ENCODE peak calls at places on chromosomes 2 and 18, in four cellular contexts. One of them, this sample, is unnamed. For H3K9me3, the result is how much of the 10 kb centered on the place peaks cover.

GRCh38 chr2:36352711-36353110 is 2.9 kb upstream of the CRIM1 start:
- DNase-seq in CD8-positive, alpha-beta memory T cell: no peak
- DNase-seq in mammary epithelial cell: peak
- DNase-seq in heart right ventricle: no peak
- DNase-seq in this sample: no peak

GRCh38 chr18:44997139-44997538 is 316.5 kb downstream of the SETBP1 start:
- DNase-seq in mammary epithelial cell: no peak
- DNase-seq in heart right ventricle: no peak
- DNase-seq in CD8-positive, alpha-beta memory T cell: no peak
- DNase-seq in this sample: no peak

GRCh38 chr2:60230037-60230436 is 323.4 kb downstream of the BCL11A start:
- DNase-seq in CD8-positive, alpha-beta memory T cell: no peak
- DNase-seq in heart right ventricle: no peak
- DNase-seq in mammary epithelial cell: no peak
- DNase-seq in this sample: no peak

GRCh38 chr18:79197531-79197930 is 128.3 kb downstream of the ATP9B start:
- DNase-seq in mammary epithelial cell: no peak
- DNase-seq in heart right ventricle: no peak
- DNase-seq in CD8-positive, alpha-beta memory T cell: no peak
- DNase-seq in this sample: no peak

GRCh38 chr2:149715005-149715592 is 127.5 kb upstream of the MMADHC start:
- DNase-seq in CD8-positive, alpha-beta memory T cell: no peak
- DNase-seq in heart right ventricle: no peak
- DNase-seq in mammary epithelial cell: peak
- DNase-seq in this sample: no peak

GRCh38 chr2:121649402-121649651 is at the start of gene CLASP1:
- DNase-seq in CD8-positive, alpha-beta memory T cell: peak
- DNase-seq in heart right ventricle: peak
- DNase-seq in mammary epithelial cell: peak
- DNase-seq in this sample: peak

GRCh38 chr2:203500951-203501350 is 34.1 kb downstream of the RAPH1 start:
- DNase-seq in heart right ventricle: no peak
- DNase-seq in mammary epithelial cell: no peak
- DNase-seq in CD8-positive, alpha-beta memory T cell: no peak
- DNase-seq in this sample: no peak

GRCh38 chr2:219916761-219917160 is 289.3 kb downstream of the SLC4A3 start:
- DNase-seq in CD8-positive, alpha-beta memory T cell: no peak
- DNase-seq in mammary epithelial cell: no peak
- DNase-seq in heart right ventricle: no peak
- DNase-seq in this sample: no peak

GRCh38 chr2:101699191-101699938 is 1.9 kb downstream of the MAP4K4 start:
- DNase-seq in mammary epithelial cell: no peak
- DNase-seq in heart right ventricle: no peak
- DNase-seq in CD8-positive, alpha-beta memory T cell: peak
- DNase-seq in this sample: peak

GRCh38 chr2:29841386-29842004 is 79.9 kb downstream of the ALK start:
- DNase-seq in heart right ventricle: no peak
- DNase-seq in mammary epithelial cell: no peak
- DNase-seq in CD8-positive, alpha-beta memory T cell: no peak
- DNase-seq in this sample: no peak

GRCh38 chr2:19775838-19776237 is 125.9 kb downstream of the TTC32 start:
- DNase-seq in mammary epithelial cell: no peak
- DNase-seq in CD8-positive, alpha-beta memory T cell: no peak
- DNase-seq in heart right ventricle: no peak
- DNase-seq in this sample: no peak

GRCh38 chr2:240857039-240858008 is 11.3 kb upstream of the AGXT start:
- DNase-seq in CD8-positive, alpha-beta memory T cell: no peak
- DNase-seq in mammary epithelial cell: no peak
- DNase-seq in heart right ventricle: no peak
- DNase-seq in this sample: no peak

GRCh38 chr18:79599503-79599931 is 80.1 kb upstream of the CTDP1 start:
- DNase-seq in heart right ventricle: no peak
- DNase-seq in mammary epithelial cell: no peak
- DNase-seq in CD8-positive, alpha-beta memory T cell: no peak
- DNase-seq in this sample: no peak

GRCh38 chr2:100856732-100857131 is 36.8 kb downstream of the NPAS2 start:
- DNase-seq in heart right ventricle: no peak
- DNase-seq in CD8-positive, alpha-beta memory T cell: no peak
- DNase-seq in mammary epithelial cell: no peak
- DNase-seq in this sample: no peak

GRCh38 chr2:161044937-161045336 is 115.3 kb upstream of the TANK start:
- DNase-seq in CD8-positive, alpha-beta memory T cell: no peak
- DNase-seq in heart right ventricle: no peak
- DNase-seq in mammary epithelial cell: no peak
- DNase-seq in this sample: no peak

GRCh38 chr2:224584111-224584764 is 925 bp downstream of the CUL3 start:
- DNase-seq in heart right ventricle: peak
- DNase-seq in mammary epithelial cell: peak
- DNase-seq in CD8-positive, alpha-beta memory T cell: no peak
- DNase-seq in this sample: peak

GRCh38 chr2:28350196-28350595 is 42.5 kb upstream of the FOSL2 start:
- DNase-seq in heart right ventricle: no peak
- DNase-seq in mammary epithelial cell: no peak
- DNase-seq in CD8-positive, alpha-beta memory T cell: no peak
- DNase-seq in this sample: no peak

GRCh38 chr2:29182920-29183319 is 67.7 kb downstream of the CLIP4 start:
- DNase-seq in CD8-positive, alpha-beta memory T cell: no peak
- DNase-seq in mammary epithelial cell: no peak
- DNase-seq in heart right ventricle: no peak
- DNase-seq in this sample: no peak

GRCh38 chr2:28978606-28979005 is 2.5 kb upstream of the TOGARAM2 start:
- DNase-seq in mammary epithelial cell: no peak
- DNase-seq in heart right ventricle: no peak
- DNase-seq in CD8-positive, alpha-beta memory T cell: no peak
- DNase-seq in this sample: no peak

GRCh38 chr2:74290066-74290465 is 53.1 kb downstream of the SLC4A5 start:
- DNase-seq in mammary epithelial cell: no peak
- DNase-seq in CD8-positive, alpha-beta memory T cell: no peak
- DNase-seq in heart right ventricle: no peak
- DNase-seq in this sample: no peak

GRCh38 chr2:95305341-95306058 is 8.4 kb downstream of the KCNIP3 start:
- DNase-seq in mammary epithelial cell: no peak
- DNase-seq in heart right ventricle: no peak
- DNase-seq in CD8-positive, alpha-beta memory T cell: no peak
- DNase-seq in this sample: no peak

GRCh38 chr2:226439337-226439736 is 360.3 kb downstream of the IRS1 start:
- DNase-seq in heart right ventricle: no peak
- DNase-seq in mammary epithelial cell: no peak
- DNase-seq in CD8-positive, alpha-beta memory T cell: no peak
- DNase-seq in this sample: no peak

GRCh38 chr2:140454717-140455116 is 1674.5 kb upstream of the NXPH2 start:
- DNase-seq in mammary epithelial cell: peak
- DNase-seq in CD8-positive, alpha-beta memory T cell: no peak
- DNase-seq in heart right ventricle: no peak
- DNase-seq in this sample: no peak

GRCh38 chr2:136178941-136179601 is 61.1 kb upstream of the CXCR4 start:
- DNase-seq in mammary epithelial cell: no peak
- DNase-seq in heart right ventricle: no peak
- DNase-seq in CD8-positive, alpha-beta memory T cell: no peak
- DNase-seq in this sample: no peak

GRCh38 chr2:129748250-129748649 is 231.2 kb upstream of the RAB6C start:
- DNase-seq in CD8-positive, alpha-beta memory T cell: no peak
- DNase-seq in heart right ventricle: no peak
- DNase-seq in mammary epithelial cell: no peak
- DNase-seq in this sample: no peak

GRCh38 chr2:66903126-66903654 is 468.3 kb downstream of the MEIS1 start:
- DNase-seq in mammary epithelial cell: no peak
- DNase-seq in CD8-positive, alpha-beta memory T cell: no peak
- DNase-seq in heart right ventricle: no peak
- DNase-seq in this sample: no peak
- H3K9me3 ChIP-seq in mammary epithelial cell: under half
- H3K9me3 ChIP-seq in CD8-positive, alpha-beta memory T cell: under half
- H3K9me3 ChIP-seq in heart right ventricle: under half
- H3K9me3 ChIP-seq in this sample: under half

DNA sequence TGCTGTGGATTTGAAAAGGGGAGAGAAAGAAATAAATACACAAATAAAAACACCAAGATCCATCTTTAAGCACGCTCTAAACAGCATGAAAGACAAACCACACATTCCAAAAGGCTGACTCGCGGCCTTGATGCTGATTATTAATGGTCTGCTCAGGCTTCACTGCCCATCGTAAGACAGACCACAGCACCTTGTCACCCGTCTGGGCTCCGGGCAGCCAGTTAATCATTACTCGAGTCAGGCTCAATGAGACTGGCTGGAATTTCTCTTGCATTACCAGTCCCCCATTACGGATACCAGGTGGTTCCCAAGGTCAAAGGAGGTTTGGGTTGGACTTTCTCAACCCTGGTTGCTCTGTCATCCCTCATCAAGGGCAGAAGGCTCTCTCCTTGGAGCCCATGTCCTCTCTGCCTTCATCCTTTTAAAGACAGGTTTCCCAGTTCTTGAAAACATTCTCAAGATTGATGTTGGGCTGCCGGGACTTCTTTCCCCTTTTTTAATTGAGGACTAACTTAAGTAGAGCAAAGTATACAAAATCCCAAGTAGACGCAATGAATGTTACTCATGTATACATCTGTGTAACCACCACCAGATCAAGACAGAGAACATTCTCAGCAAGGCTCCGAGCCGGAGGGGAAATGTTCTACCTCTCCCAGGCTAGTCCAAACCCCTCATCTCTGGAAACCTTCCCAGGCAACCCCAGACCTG is 8.1 kb downstream of the SMAD7 start:
- DNase-seq in mammary epithelial cell: peak
- DNase-seq in CD8-positive, alpha-beta memory T cell: no peak
- DNase-seq in heart right ventricle: no peak
- DNase-seq in this sample: no peak
- H3K4me3 ChIP-seq in mammary epithelial cell: no peak
- H3K4me3 ChIP-seq in CD8-positive, alpha-beta memory T cell: no peak
- H3K4me3 ChIP-seq in heart right ventricle: peak
- H3K4me3 ChIP-seq in this sample: no peak

GRCh38 chr2:144460981-144461766 is 58.7 kb downstream of the ZEB2 start:
- DNase-seq in mammary epithelial cell: peak
- DNase-seq in heart right ventricle: no peak
- DNase-seq in CD8-positive, alpha-beta memory T cell: no peak
- DNase-seq in this sample: no peak
- H3K27ac ChIP-seq in mammary epithelial cell: no peak
- H3K27ac ChIP-seq in heart right ventricle: peak
- H3K27ac ChIP-seq in CD8-positive, alpha-beta memory T cell: peak
- H3K27ac ChIP-seq in this sample: no peak

GRCh38 chr2:123453046-123453445 is 572.0 kb upstream of the CNTNAP5 start:
- DNase-seq in CD8-positive, alpha-beta memory T cell: no peak
- DNase-seq in mammary epithelial cell: peak
- DNase-seq in heart right ventricle: no peak
- DNase-seq in this sample: no peak
- H3K9me3 ChIP-seq in CD8-positive, alpha-beta memory T cell: under half
- H3K9me3 ChIP-seq in mammary epithelial cell: under half
- H3K9me3 ChIP-seq in heart right ventricle: under half
- H3K9me3 ChIP-seq in this sample: under half

GRCh38 chr2:70964596-70965386 is 13.6 kb upstream of the ANKRD53 start:
- DNase-seq in CD8-positive, alpha-beta memory T cell: peak
- DNase-seq in heart right ventricle: peak
- DNase-seq in mammary epithelial cell: peak
- DNase-seq in this sample: peak
- H3K4me3 ChIP-seq in CD8-positive, alpha-beta memory T cell: peak
- H3K4me3 ChIP-seq in heart right ventricle: peak
- H3K4me3 ChIP-seq in mammary epithelial cell: peak
- H3K4me3 ChIP-seq in this sample: peak

GRCh38 chr18:70293166-70293565 is 4.3 kb downstream of the SOCS6 start:
- DNase-seq in CD8-positive, alpha-beta memory T cell: no peak
- DNase-seq in heart right ventricle: no peak
- DNase-seq in mammary epithelial cell: no peak
- DNase-seq in this sample: no peak

GRCh38 chr18:70289351-70290330 is 796 bp downstream of the SOCS6 start:
- DNase-seq in CD8-positive, alpha-beta memory T cell: no peak
- DNase-seq in mammary epithelial cell: peak
- DNase-seq in heart right ventricle: peak
- DNase-seq in this sample: peak

GRCh38 chr18:70292628-70293027 is 3.8 kb downstream of the SOCS6 start:
- DNase-seq in CD8-positive, alpha-beta memory T cell: no peak
- DNase-seq in heart right ventricle: no peak
- DNase-seq in mammary epithelial cell: no peak
- DNase-seq in this sample: no peak

GRCh38 chr18:70290482-70291294 is 1.8 kb downstream of the SOCS6 start:
- DNase-seq in heart right ventricle: no peak
- DNase-seq in mammary epithelial cell: no peak
- DNase-seq in CD8-positive, alpha-beta memory T cell: no peak
- DNase-seq in this sample: no peak

DNA sequence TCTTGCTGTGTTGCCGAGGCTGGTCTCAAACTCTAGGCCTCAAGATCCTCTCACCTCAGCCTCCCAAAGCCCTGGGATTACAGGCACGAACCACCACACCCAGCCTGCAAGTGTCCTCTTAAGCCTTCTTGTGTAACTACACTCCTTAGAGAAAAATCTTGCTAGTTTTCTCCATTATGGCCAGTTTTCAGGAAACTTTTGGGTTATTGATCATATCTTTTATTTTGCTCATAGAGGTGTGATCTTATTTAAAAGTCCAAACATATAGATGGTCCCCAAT is 2.4 kb downstream of the SOCS6 start:
- DNase-seq in mammary epithelial cell: no peak
- DNase-seq in heart right ventricle: no peak
- DNase-seq in CD8-positive, alpha-beta memory T cell: no peak
- DNase-seq in this sample: no peak
- H3K27ac ChIP-seq in mammary epithelial cell: no peak
- H3K27ac ChIP-seq in heart right ventricle: no peak
- H3K27ac ChIP-seq in CD8-positive, alpha-beta memory T cell: no peak
- H3K27ac ChIP-seq in this sample: no peak

DNA sequence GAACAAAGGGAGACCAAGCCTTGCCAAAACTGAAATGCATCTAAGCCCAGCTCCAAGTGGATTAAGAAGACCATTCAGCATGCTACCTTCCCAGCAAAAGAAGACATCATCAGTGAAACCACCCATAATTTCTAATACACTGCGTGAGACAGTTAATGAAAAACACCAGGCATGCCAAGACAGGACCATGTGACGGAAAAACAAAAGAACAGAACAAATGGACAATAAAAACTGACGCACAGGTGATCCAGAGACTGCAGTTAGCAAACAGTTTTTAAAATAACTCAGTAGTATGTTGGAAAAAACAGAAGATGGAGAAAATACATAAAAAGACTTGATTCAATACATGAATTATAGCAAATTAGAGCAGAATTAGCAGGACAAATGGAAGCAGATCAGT is 15.3 kb downstream of the FAM168B start:
- DNase-seq in CD8-positive, alpha-beta memory T cell: no peak
- DNase-seq in heart right ventricle: no peak
- DNase-seq in mammary epithelial cell: no peak
- DNase-seq in this sample: no peak
- H3K9me3 ChIP-seq in CD8-positive, alpha-beta memory T cell: under half
- H3K9me3 ChIP-seq in heart right ventricle: under half
- H3K9me3 ChIP-seq in mammary epithelial cell: under half
- H3K9me3 ChIP-seq in this sample: under half

GRCh38 chr2:231123362-231123898 is 1.4 kb downstream of the HTR2B start:
- DNase-seq in mammary epithelial cell: peak
- DNase-seq in CD8-positive, alpha-beta memory T cell: no peak
- DNase-seq in heart right ventricle: no peak
- DNase-seq in this sample: no peak
- H3K4me3 ChIP-seq in mammary epithelial cell: no peak
- H3K4me3 ChIP-seq in CD8-positive, alpha-beta memory T cell: no peak
- H3K4me3 ChIP-seq in heart right ventricle: peak
- H3K4me3 ChIP-seq in this sample: no peak